ENCODE peak calls at places on chromosomes 5 and 9, in seven cellular contexts. U, W, O, S, X, K and A are unnamed samples.

GRCh38 chr9:77750981-77751340 is 102.8 kb upstream of the GNA14 start:
- DNase-seq in X (no peak), S (no peak), K (no peak), U (no peak), O (no peak), W (no peak), A (no peak)

GRCh38 chr5:59724482-59725392 is 168.8 kb downstream of the PDE4D start:
- DNase-seq in W (peak; percentile 70), U (peak; percentile 12), O (peak; percentile 57), S (peak; percentile 9), K (peak; percentile 72), X (peak; percentile 61), A (peak; percentile 18)

GRCh38 chr5:82421119-82421518 is 143.0 kb upstream of the RPS23 start:
- DNase-seq in O (no peak), U (peak; percentile 69), W (peak; percentile 88), K (no peak), X (peak; percentile 82), S (peak; percentile 31), A (no peak)

GRCh38 chr5:67156976-67157583 is 39.5 kb downstream of the CD180 start:
- DNase-seq in O (peak; percentile 51), K (peak; percentile 49), S (peak; percentile 45), U (peak; percentile 29), W (peak; percentile 41), X (peak; percentile 50), A (peak; percentile 63)

GRCh38 chr5:74179701-74180100 is 460.8 kb downstream of the ENC1 start:
- DNase-seq in S (no peak), U (no peak), X (no peak), K (no peak), O (no peak), W (no peak), A (no peak)

GRCh38 chr5:154418344-154418820 is 27.4 kb upstream of the SAP30L start:
- DNase-seq in X (no peak), U (no peak), K (no peak), W (no peak), O (no peak), S (no peak), A (no peak)

GRCh38 chr5:76813982-76814562 is 4.8 kb upstream of the F2RL1 start:
- DNase-seq in U (peak; percentile 81), X (peak; percentile 94), S (peak; percentile 45), O (no peak), W (peak; percentile 53), K (no peak), A (no peak)

GRCh38 chr5:75242067-75242466 is 5.4 kb upstream of the ANKRD31 start:
- DNase-seq in W (no peak), X (no peak), S (no peak), K (no peak), U (no peak), O (no peak), A (no peak)

GRCh38 chr9:101582593-101582992 is 12.2 kb downstream of the PPP3R2 start:
- DNase-seq in X (peak; percentile 89), K (no peak), S (no peak), O (no peak), U (no peak), W (peak; percentile 50), A (no peak)

GRCh38 chr5:58787982-58788381 is 205.1 kb downstream of the RAB3C start:
- DNase-seq in S (no peak), U (no peak), W (no peak), O (no peak), K (no peak), X (no peak), A (no peak)

GRCh38 chr5:560792-561166 is 36.5 kb upstream of the SLC9A3 start:
- DNase-seq in O (no peak), W (no peak), S (no peak), X (no peak), K (no peak), U (no peak), A (no peak)

GRCh38 chr5:103667068-103667467 is 104.5 kb upstream of the NUDT12 start:
- DNase-seq in S (no peak), W (peak; percentile 34), X (peak; percentile 3), O (no peak), U (no peak), K (no peak), A (no peak)

GRCh38 chr9:89814340-89815040 is 209.7 kb downstream of the GADD45G start:
- DNase-seq in X (peak; percentile 49), U (no peak), K (peak; percentile 22), O (peak; percentile 51), W (no peak), S (no peak), A (peak; percentile 35)

GRCh38 chr9:73039916-73040263 is 87.0 kb upstream of the ALDH1A1 start:
- DNase-seq in S (no peak), X (no peak), O (no peak), W (no peak), U (no peak), K (no peak), A (no peak)

GRCh38 chr9:111974092-111974681 is 77.6 kb downstream of the UGCG start:
- DNase-seq in U (no peak), O (peak; percentile 66), X (peak; percentile 86), W (peak; percentile 58), S (peak; percentile 44), K (no peak), A (no peak)

GRCh38 chr5:137734962-137735530 is 843 bp downstream of the KLHL3 start:
- DNase-seq in O (peak; percentile 44), K (peak; percentile 56), S (peak; percentile 22), U (no peak), W (peak; percentile 56), X (peak; percentile 63), A (peak; percentile 36)

GRCh38 chr5:172846677-172847076 is 12.6 kb downstream of the ERGIC1 start:
- DNase-seq in W (no peak), S (no peak), K (no peak), X (no peak), U (no peak), O (no peak), A (no peak)

GRCh38 chr9:130227833-130228232 is 37.7 kb upstream of the HMCN2 start:
- DNase-seq in S (no peak), W (no peak), X (no peak), O (no peak), K (no peak), U (no peak), A (no peak)

DNA sequence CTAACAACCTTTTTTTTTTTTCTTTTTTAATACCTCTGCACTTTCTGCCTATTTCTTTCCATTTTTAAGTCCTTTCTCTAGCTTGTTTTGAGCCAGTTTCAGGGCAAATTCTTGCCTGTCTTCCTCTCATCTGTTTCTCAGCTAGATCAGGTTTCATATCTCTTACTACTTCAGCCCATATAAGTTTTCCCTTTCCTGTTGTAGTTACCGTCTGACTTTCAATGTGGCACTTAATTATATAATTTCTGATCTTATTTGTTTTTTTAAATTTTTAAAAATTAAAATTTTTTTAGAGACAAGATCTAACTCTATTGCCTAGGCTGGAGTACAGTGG is 104.7 kb upstream of the ELL2 start:
- DNase-seq in O (no peak), S (no peak), K (no peak), W (peak; percentile 25), U (no peak), X (no peak), A (no peak)
- H3K27ac ChIP-seq in O (peak overlapping the region; percentile 50), S (no peak overlapping the region), K (no peak overlapping the region), W (no peak overlapping the region), U (no peak overlapping the region), X (peak overlapping the region; percentile 88), A (no peak overlapping the region)

DNA sequence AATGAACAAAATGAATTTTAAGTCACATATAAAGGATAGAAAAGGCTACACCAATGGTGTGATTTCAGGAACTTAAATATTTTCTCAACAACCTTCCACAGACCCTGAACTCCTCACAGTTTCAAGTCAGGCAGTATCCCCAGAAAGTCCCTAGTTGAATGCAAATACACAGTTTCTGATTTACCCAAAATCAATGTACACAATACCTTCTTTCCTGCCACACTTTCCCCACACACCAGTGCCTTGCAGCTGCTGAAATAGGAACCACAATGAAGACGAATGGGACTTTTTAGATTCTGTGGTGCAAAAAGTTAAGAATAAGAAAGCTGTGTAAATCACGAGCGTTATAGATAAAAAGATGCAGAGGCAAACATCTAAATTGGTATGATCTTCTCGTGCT is 552.4 kb upstream of the MEF2C start:
- DNase-seq in W (no peak), K (no peak), S (no peak), X (no peak), U (no peak), O (no peak), A (no peak)
- TF ChIP-seq EZH2 in W (no peak), K (no peak), S (no peak), X (no peak), U (no peak), O (no peak), A (no peak)

GRCh38 chr5:32536246-32536645 is 49.1 kb upstream of the SUB1 start:
- DNase-seq in W (no peak), X (no peak), S (no peak), U (no peak), K (no peak), O (no peak), A (no peak)

GRCh38 chr5:32526815-32527214 is 58.5 kb upstream of the SUB1 start:
- DNase-seq in O (no peak), K (no peak), S (no peak), U (no peak), X (peak; percentile 28), W (no peak), A (no peak)

GRCh38 chr5:32534056-32534455 is 51.3 kb upstream of the SUB1 start:
- DNase-seq in O (no peak), S (no peak), K (no peak), X (peak; percentile 26), U (no peak), W (peak; percentile 19), A (no peak)

DNA sequence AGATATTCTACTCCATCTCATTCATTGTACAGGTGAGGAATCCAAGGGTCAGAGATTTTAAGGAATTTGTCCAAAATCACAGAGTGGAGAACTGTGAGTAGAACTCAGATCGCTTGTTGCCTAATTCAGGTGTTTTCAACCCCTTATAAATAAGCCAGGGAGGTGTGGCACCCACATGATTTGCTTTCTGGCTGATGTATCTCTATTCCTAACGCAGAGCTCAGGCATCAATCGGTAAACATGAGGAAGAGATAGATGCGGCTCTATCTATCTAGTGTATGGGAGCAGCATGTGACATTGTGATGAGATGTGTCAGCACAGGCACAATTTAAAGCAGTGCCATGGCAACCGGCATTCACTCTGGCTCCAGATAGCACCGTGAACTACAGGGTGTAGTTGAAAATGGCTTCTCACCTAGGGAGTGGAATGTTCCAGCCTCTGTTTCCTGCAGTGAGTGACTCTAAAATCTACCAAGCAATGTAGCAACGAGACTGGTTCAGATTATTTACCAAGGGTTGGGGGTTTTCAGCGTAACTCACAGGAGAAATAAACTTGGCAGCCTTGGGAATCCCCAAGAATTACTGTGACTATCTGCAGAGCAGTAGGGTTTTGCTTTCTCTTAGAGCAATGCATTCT is 53.4 kb upstream of the SUB1 start:
- DNase-seq in W (peak; percentile 49), K (no peak), O (peak; percentile 71), U (no peak), S (peak; percentile 54), X (peak; percentile 85), A (peak; percentile 9)
- H3K27ac ChIP-seq in W (peak overlapping the region; percentile 24), K (no peak overlapping the region), O (peak overlapping the region; percentile 41), U (no peak overlapping the region), S (peak overlapping the region; percentile 31), X (peak overlapping the region; percentile 85), A (no peak overlapping the region)

DNA sequence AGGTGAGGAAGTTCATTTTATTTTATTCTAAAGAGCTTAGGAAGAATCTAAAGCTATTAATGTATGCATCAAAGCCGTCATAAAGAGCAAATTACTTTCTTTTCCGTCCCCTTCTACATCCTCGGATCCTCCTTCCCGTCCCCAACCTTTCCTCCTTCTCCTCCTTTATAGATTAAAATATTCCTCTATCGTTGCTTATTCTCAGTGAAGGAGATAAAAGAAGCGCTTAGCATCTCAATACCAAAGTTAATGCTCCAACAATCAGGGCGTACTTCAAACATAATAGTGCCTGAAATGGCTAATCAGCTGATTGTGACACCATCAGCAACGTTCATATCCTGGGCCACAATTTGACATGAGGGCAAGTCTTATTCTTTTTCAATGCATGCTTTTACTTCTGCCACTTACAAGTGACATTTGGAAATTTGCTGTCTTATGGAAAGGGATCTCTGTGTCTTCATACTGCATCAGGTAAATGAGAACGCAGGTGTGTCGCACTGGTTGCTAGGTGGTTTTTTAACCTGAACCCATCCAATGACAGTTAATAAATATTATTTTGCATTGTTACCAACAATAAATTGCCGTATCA is 975 bp downstream of the ADAMTS16 start:
- DNase-seq in K (peak; percentile 21), O (no peak), S (no peak), X (no peak), W (no peak), U (no peak), A (no peak)
- TF ChIP-seq EZH2 in K (no peak), O (no peak), S (no peak), X (peak; percentile 93), W (peak; percentile 8), U (no peak), A (no peak)